ENCODE peak calls at places on chromosomes 4 and X, in four cellular contexts. S is AG10803, I is lower lobe of right lung, M is upper lobe of right lung. G is an unnamed sample.

GRCh38 chr4:146545102-146545501 is 23.4 kb upstream of the SLC10A7 start:
- DNase-seq in I (no peak), M (no peak), S (peak; percentile 42), G (peak; percentile 30)

GRCh38 chr4:15912961-15913630 is 25.4 kb downstream of the FGFBP1 start:
- DNase-seq in I (no peak), M (no peak), S (no peak), G (peak; percentile 50)

GRCh38 chrX:42143866-42144592 is 220.7 kb upstream of the CASK start:
- DNase-seq in M (no peak), S (no peak), I (no peak), G (no peak)

GRCh38 chr4:89657931-89658700 is 178.8 kb downstream of the SNCA start:
- DNase-seq in S (peak; percentile 39), I (no peak), M (no peak), G (peak; percentile 52)

GRCh38 chr4:156100651-156101050 is 147.0 kb upstream of the CTSO start:
- DNase-seq in S (no peak), I (no peak), M (no peak), G (no peak)

GRCh38 chr4:186958951-186959350 is 235.3 kb upstream of the FAT1 start:
- DNase-seq in M (no peak), I (no peak), S (no peak), G (no peak)

GRCh38 chr4:6727943-6728250 is 11.9 kb downstream of the BLOC1S4 start:
- DNase-seq in M (no peak), S (no peak), I (no peak), G (no peak)

GRCh38 chrX:53563324-53563723 is 123.2 kb downstream of the HUWE1 start:
- DNase-seq in S (no peak), I (no peak), M (no peak), G (no peak)

GRCh38 chrX:110374544-110374943 is 15.9 kb downstream of the RTL9 start:
- DNase-seq in I (no peak), S (no peak), M (no peak), G (no peak)

GRCh38 chr4:157052429-157053040 is 23.4 kb upstream of the GLRB start:
- DNase-seq in S (peak; percentile 40), I (no peak), M (no peak), G (no peak)

GRCh38 chr4:8230891-8231290 is 31.8 kb downstream of the SH3TC1 start:
- DNase-seq in M (no peak), I (no peak), S (no peak), G (peak; percentile 63)

GRCh38 chr4:112167790-112168189 is 22.5 kb downstream of the FAM241A start:
- DNase-seq in I (no peak), S (no peak), M (no peak), G (no peak)

GRCh38 chr4:5895287-5895686 is 2.4 kb upstream of the CRMP1 start:
- DNase-seq in I (no peak), M (no peak), S (no peak), G (no peak)

GRCh38 chr4:181909368-181909767 is 333.8 kb upstream of the TENM3 start:
- DNase-seq in M (no peak), I (no peak), S (peak; percentile 74), G (peak; percentile 11)

GRCh38 chr4:28966982-28967381 is 1753.2 kb upstream of the PCDH7 start:
- DNase-seq in I (no peak), M (no peak), S (no peak), G (peak; percentile 24)

GRCh38 chr4:62814510-62815047 is 1594.7 kb downstream of the TECRL start:
- DNase-seq in S (no peak), M (no peak), I (no peak), G (no peak)

GRCh38 chrX:9392445-9392844 is 72.4 kb upstream of the TBL1X start:
- DNase-seq in S (no peak), I (no peak), M (no peak), G (no peak)

GRCh38 chr4:41882622-41883347 is 52.4 kb upstream of the TMEM33 start:
- DNase-seq in S (peak; percentile 22), M (peak; percentile 74), I (peak; percentile 69), G (peak; percentile 25)

GRCh38 chrX:147884958-147885357 is 26.8 kb upstream of the FMR1 start:
- DNase-seq in M (no peak), I (no peak), S (peak; percentile 1), G (peak; percentile 10)

GRCh38 chr4:131052646-131053045 is 1956.7 kb downstream of the C4orf33 start:
- DNase-seq in S (no peak), M (no peak), I (no peak), G (no peak)

DNA sequence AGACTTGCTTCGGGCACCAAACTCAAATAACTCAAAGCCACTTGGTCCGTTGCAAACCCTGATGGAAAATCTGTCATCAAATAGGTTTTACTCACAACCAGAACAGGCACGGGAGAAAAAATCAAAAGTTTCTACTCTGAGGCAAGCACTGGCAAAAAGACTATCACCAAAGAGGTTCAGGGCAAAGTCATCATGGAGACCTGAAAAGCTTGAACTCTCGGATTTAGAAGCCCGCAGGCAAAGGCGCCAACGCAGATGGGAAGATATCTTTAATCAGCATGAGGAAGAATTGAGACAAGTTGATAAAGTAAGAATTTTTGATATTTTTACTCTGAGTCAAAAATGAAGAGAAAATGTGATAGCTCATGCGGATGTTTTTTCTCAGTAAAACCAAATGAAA is 87.2 kb downstream of the NRK start:
- DNase-seq in I (no peak), S (no peak), M (no peak), G (no peak)
- TF ChIP-seq CTCF in I (no peak), S (no peak), M (no peak), G (no peak)

GRCh38 chrX:104270916-104271512 is 16.3 kb upstream of the ESX1 start:
- DNase-seq in I (no peak), M (no peak), S (peak; percentile 12), G (peak; percentile 26)

GRCh38 chrX:104270212-104270611 is 15.5 kb upstream of the ESX1 start:
- DNase-seq in M (no peak), S (no peak), I (no peak), G (no peak)
- H3K4me3 ChIP-seq in M (no peak overlapping the region), S (no peak overlapping the region), I (no peak overlapping the region), G (no peak overlapping the region)

DNA sequence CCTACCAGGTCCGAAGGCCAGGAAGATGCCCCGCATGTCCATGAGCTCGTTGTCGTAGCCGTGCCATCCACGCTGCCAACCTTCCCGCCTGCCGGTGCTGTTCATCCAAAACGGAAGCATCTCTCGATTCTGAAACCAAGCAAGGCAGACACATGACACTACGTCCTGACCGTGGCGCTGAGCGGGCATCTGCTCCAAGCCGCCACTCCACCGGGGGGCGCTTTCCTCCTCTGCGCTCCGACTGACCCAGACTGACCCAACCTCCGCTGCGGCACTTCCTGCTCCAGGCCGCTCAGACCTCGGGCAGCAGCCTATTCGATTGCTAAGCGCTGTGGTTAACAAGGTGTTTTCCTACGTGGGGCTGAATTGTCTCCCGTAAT is 120.4 kb downstream of the ENPP6 start:
- DNase-seq in M (peak; percentile 76), I (peak; percentile 70), S (peak; percentile 9), G (no peak)
- TF ChIP-seq CTCF in M (peak; percentile 43), I (peak; percentile 44), S (peak; percentile 30), G (no peak)

DNA sequence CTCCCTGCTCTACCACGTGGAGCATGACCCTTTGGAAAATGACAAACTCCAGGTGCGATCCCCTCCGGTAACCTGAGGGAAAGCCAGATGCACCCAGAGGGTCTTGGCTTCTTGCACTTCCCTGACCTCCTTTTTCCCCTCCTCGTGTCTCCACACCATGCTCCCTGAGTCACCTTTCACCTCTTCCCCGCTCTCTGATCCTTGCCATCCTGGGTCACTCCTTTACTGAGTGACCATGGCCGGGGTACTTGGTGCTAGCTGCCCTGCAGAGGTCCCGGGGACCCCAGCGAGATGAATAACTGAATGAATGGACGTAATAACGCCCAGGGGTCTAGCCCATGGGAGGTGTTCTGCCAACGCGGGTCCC is 401 bp upstream of the ZFP92 start:
- DNase-seq in S (no peak), I (no peak), M (no peak), G (no peak)
- H3K4me3 ChIP-seq in S (peak overlapping the region; percentile 26), I (peak overlapping the region; percentile 61), M (peak overlapping the region; percentile 56), G (peak overlapping the region; percentile 58)

GRCh38 chr4:173590697-173591096 is 60.7 kb upstream of the HAND2 start:
- DNase-seq in I (no peak), M (no peak), S (no peak), G (no peak)

GRCh38 chr4:173585876-173586572 is 56.0 kb upstream of the HAND2 start:
- DNase-seq in I (no peak), M (no peak), S (no peak), G (no peak)

DNA sequence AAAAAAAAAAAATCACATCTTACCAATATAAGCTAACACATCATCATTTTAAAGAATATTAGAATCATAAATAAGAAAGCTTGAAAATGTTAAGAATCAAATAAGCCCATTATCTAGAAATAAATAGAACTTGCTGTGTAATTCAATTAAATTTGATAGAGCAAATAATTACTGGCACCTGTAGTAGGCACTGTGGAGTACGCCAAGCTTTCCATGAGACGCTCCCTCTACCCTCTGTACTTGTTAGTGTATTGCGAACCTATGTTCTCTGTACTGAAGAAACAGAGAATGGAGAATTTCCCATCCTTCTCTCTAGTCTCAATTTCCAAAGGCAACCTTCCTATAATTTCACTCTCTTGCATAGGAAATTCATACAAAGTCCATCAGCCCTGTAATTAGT is 61.7 kb upstream of the HAND2 start:
- DNase-seq in S (no peak), M (no peak), I (no peak), G (no peak)
- TF ChIP-seq CTCF in S (no peak), M (no peak), I (no peak), G (no peak)

DNA sequence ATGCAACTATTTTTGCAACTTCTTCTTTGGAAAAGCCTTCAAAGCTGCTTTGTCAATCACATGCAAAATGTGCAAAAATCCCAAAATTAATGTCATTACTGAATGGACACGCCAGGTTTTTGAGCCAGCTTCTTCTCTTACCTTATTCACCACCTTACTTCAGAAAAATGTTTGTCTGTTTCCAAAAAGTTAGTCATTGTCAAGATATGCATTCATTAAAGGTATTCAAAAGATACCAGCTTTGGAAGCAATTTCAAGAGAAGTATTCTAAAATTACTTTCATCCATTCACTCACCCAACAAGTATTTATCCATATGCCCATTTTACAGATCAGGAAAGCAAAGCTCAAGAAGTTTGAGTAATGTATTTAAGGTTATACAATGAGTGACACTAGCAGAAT is 2.3 kb upstream of the SEPSECS start:
- DNase-seq in S (no peak), I (no peak), M (no peak), G (no peak)
- H3K4me3 ChIP-seq in S (no peak overlapping the region), I (no peak overlapping the region), M (no peak overlapping the region), G (no peak overlapping the region)

GRCh38 chr4:154345359-154345758 is 146.2 kb downstream of the DCHS2 start:
- DNase-seq in S (no peak), M (no peak), I (no peak), G (no peak)

GRCh38 chr4:154349829-154350228 is 141.8 kb downstream of the DCHS2 start:
- DNase-seq in I (no peak), M (no peak), S (peak; percentile 7), G (peak; percentile 16)

GRCh38 chr4:154348657-154349056 is 142.9 kb downstream of the DCHS2 start:
- DNase-seq in S (no peak), M (no peak), I (no peak), G (no peak)

GRCh38 chr4:154341448-154341847 is 150.2 kb downstream of the DCHS2 start:
- DNase-seq in M (no peak), I (no peak), S (no peak), G (no peak)

DNA sequence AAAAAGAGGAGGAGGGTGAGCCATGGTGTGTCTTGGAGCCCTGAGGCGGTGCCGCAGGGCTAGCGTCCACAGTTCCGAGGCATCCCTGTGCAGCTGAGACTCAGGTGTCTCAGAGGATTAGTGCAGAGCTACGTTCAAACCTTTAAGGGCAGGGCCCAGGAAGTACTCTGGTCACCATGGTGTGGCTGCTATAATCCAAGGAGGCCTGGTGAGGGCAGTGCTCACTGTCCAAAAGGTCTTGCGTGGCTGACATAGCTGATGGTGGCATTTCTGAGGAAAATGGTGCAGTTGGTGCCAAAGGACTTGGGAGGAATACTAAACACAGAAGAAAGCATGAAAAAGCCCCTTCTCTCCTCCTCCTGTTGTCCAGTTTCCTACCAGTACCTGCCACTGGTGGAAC is 146.9 kb downstream of the DCHS2 start:
- DNase-seq in M (no peak), S (no peak), I (no peak), G (no peak)
- TF ChIP-seq CTCF in M (no peak), S (no peak), I (no peak), G (no peak)